ENCODE peak calls at places on chromosome 5, in six cellular contexts. W, J, T, D, Y and U are unnamed samples.

GRCh38 chr5:73940026-73940425 is 314.0 kb downstream of the ARHGEF28 start:
- DNase-seq in W (no peak), J (peak), T (no peak), D (no peak), Y (no peak), U (no peak)

GRCh38 chr5:178206166-178207101 is 2.1 kb downstream of the HNRNPAB start:
- DNase-seq in W (no peak), J (no peak), T (no peak), D (no peak), Y (no peak), U (no peak)

GRCh38 chr5:39424751-39425524 is at the start of gene DAB2:
- DNase-seq in W (peak), J (peak), T (peak), D (peak), Y (no peak), U (peak)

GRCh38 chr5:173315495-173316352 is 12.5 kb downstream of the STC2 start:
- DNase-seq in W (no peak), J (no peak), T (no peak), D (no peak), Y (no peak), U (no peak)

GRCh38 chr5:78361226-78361993 is 993 bp downstream of the SCAMP1 start:
- DNase-seq in W (peak), J (peak), T (peak), D (peak), Y (no peak), U (peak)

GRCh38 chr5:74392698-74393431 is 247.7 kb downstream of the ENC1 start:
- DNase-seq in W (no peak), J (peak), T (no peak), D (no peak), Y (no peak), U (no peak)

GRCh38 chr5:35854248-35854647 is 2.4 kb upstream of the IL7R start:
- DNase-seq in W (no peak), J (no peak), T (no peak), D (no peak), Y (no peak), U (no peak)

GRCh38 chr5:10303699-10304170 is 4.0 kb downstream of the CMBL start:
- DNase-seq in W (no peak), J (no peak), T (peak), D (peak), Y (no peak), U (no peak)

GRCh38 chr5:154163327-154163997 is 27.1 kb upstream of the GALNT10 start:
- DNase-seq in W (no peak), J (no peak), T (no peak), D (no peak), Y (no peak), U (no peak)

GRCh38 chr5:32100230-32100629 is 73.9 kb downstream of the GOLPH3 start:
- DNase-seq in W (no peak), J (peak), T (no peak), D (no peak), Y (no peak), U (no peak)

GRCh38 chr5:141753971-141754713 is 72.1 kb upstream of the ARAP3 start:
- DNase-seq in W (peak), J (peak), T (no peak), D (peak), Y (no peak), U (peak)

GRCh38 chr5:36494756-36495637 is 111.4 kb upstream of the SLC1A3 start:
- DNase-seq in W (no peak), J (no peak), T (no peak), D (no peak), Y (no peak), U (no peak)

GRCh38 chr5:68872088-68872842 is 221.5 kb upstream of the SLC30A5 start:
- DNase-seq in W (no peak), J (no peak), T (no peak), D (no peak), Y (no peak), U (no peak)

GRCh38 chr5:169711826-169712225 is 74.8 kb downstream of the DOCK2 start:
- DNase-seq in W (no peak), J (no peak), T (no peak), D (no peak), Y (no peak), U (no peak)

GRCh38 chr5:56668996-56669395 is 146.4 kb upstream of the MAP3K1 start:
- DNase-seq in W (no peak), J (no peak), T (peak), D (no peak), Y (no peak), U (no peak)

GRCh38 chr5:150780180-150780692 is 1.7 kb downstream of the SMIM3 start:
- DNase-seq in W (no peak), J (no peak), T (no peak), D (no peak), Y (peak), U (peak)

GRCh38 chr5:166772770-166773169 is 1518.7 kb upstream of the WWC1 start:
- DNase-seq in W (no peak), J (no peak), T (no peak), D (no peak), Y (no peak), U (no peak)

GRCh38 chr5:33408816-33409215 is 31.9 kb upstream of the TARS1 start:
- DNase-seq in W (no peak), J (no peak), T (no peak), D (no peak), Y (no peak), U (no peak)

GRCh38 chr5:145697251-145698016 is 137.7 kb downstream of the PRELID2 start:
- DNase-seq in W (peak), J (peak), T (peak), D (peak), Y (no peak), U (peak)

GRCh38 chr5:39569857-39570256 is 145.1 kb upstream of the DAB2 start:
- DNase-seq in W (no peak), J (no peak), T (no peak), D (no peak), Y (no peak), U (no peak)

GRCh38 chr5:40594811-40595210 is 84.9 kb upstream of the PTGER4 start:
- DNase-seq in W (no peak), J (peak), T (no peak), D (no peak), Y (no peak), U (no peak)

GRCh38 chr5:157387683-157388093 is 72.3 kb upstream of the NIPAL4 start:
- DNase-seq in W (peak), J (peak), T (peak), D (no peak), Y (no peak), U (no peak)

GRCh38 chr5:130398825-130399224 is 494.6 kb downstream of the CHSY3 start:
- DNase-seq in W (no peak), J (no peak), T (no peak), D (no peak), Y (no peak), U (no peak)

GRCh38 chr5:88480245-88480644 is 211.6 kb upstream of the TMEM161B start:
- DNase-seq in W (no peak), J (no peak), T (no peak), D (no peak), Y (no peak), U (no peak)

GRCh38 chr5:91280062-91280941 is 102.8 kb downstream of the ARRDC3 start:
- DNase-seq in W (peak), J (peak), T (peak), D (peak), Y (peak), U (peak)

DNA sequence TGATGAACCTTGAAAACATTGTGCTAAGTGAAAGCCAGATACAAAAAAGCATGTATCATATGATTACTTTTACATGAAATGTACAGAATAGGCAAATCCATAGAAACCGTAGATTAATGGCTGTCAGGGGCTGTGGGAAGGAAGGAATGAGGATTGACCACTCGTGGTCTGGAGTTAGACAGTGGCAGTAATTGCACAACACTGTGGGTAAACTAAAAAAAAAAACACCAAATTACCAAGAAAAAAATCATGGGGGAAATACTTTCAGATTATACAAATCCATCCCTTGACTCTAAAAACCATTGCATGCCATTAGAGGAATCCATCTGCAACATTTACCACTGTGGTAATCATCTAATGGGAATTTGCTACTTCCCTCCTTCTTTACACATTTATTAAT is 140.0 kb downstream of the SIL1 start:
- DNase-seq in W (no peak), J (no peak), T (no peak), D (no peak), Y (no peak), U (peak)
- TF ChIP-seq MYC in W (no peak), J (no peak), T (no peak), D (no peak), Y (no peak), U (no peak)

GRCh38 chr5:93789173-93790070 is 48.0 kb upstream of the POU5F2 start:
- DNase-seq in W (no peak), J (peak), T (no peak), D (no peak), Y (no peak), U (no peak)
- TF ChIP-seq MYC in W (no peak), J (no peak), T (no peak), D (no peak), Y (no peak), U (no peak)

DNA sequence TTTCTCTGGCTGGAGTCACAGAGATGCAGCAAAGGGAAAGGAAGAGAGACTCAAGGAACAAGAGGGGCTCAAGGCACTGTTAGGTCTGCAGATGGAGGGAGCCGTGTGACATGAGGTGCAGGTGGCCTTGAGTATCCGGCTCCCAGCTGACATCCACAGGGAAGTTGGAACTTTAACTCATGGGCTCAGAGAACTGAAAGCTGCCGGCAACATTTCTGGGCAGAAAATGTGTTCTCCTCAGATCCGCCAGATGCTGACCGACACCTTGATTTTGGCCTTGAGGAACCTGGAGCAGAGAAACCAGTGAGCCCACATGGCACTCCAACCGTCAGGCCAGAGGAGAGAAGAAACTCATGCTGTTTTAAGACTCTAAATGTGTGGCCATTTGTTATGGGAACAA is 258.1 kb upstream of the IRX2 start:
- DNase-seq in W (no peak), J (no peak), T (no peak), D (no peak), Y (no peak), U (no peak)
- TF ChIP-seq MYC in W (no peak), J (no peak), T (no peak), D (no peak), Y (no peak), U (no peak)

DNA sequence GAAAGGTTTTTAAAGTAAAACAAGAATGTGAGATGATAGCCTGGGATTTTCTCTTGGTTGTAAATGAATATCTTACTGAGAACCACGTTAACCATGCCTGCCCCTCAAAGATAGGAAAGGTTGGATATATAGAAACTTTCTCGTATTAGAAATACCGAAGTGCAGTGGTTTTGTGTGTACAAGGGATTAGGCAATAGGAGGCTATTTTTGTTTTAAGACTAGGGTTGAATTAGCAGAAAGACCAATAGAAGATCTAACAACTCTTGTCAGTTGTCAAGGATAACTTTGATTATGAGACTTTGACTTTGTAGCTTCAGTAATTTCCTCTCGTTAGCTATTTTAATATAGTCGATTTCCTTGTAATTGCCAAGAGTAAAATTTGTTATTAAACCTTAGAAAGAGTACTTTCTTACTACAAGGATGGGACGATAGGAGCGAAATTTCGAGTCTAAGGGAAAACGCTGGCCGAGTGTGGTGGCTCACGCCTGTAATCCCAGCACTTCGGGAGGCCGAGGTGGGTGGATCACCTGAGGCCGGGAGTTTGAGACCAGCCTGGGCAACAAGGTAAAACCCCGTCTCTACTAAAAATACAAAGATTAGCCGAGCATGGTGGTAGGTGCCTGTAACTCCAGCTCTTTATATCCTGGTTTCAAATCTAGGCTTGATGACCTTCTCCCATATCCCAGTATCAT is 838 bp downstream of the POLK start:
- DNase-seq in W (no peak), J (no peak), T (peak), D (no peak), Y (no peak), U (peak)
- TF ChIP-seq MYC in W (no peak), J (no peak), T (no peak), D (no peak), Y (no peak), U (no peak)